ENCODE peak calls at places on chromosomes 3 and 15, in four cellular contexts. One of them, this sample, is unnamed. For H3K4me1 and H3K9me3, the result is how much of the 10 kb centered on the place peaks cover.

GRCh38 chr3:132343018-132343612 is 25.9 kb downstream of the ACP3 start:
- DNase-seq in upper lobe of right lung: no peak
- DNase-seq in NT2/D1: peak
- DNase-seq in OCI-LY7: peak
- DNase-seq in this sample: peak

GRCh38 chr3:71185733-71186455 is 397.6 kb downstream of the FOXP1 start:
- DNase-seq in OCI-LY7: peak
- DNase-seq in NT2/D1: no peak
- DNase-seq in upper lobe of right lung: no peak
- DNase-seq in this sample: no peak

GRCh38 chr3:64686446-64686908 is 1.3 kb downstream of the ADAMTS9 start:
- DNase-seq in NT2/D1: no peak
- DNase-seq in upper lobe of right lung: peak
- DNase-seq in OCI-LY7: no peak
- DNase-seq in this sample: peak

GRCh38 chr15:37035349-37035748 is 65.0 kb downstream of the MEIS2 start:
- DNase-seq in NT2/D1: no peak
- DNase-seq in OCI-LY7: no peak
- DNase-seq in upper lobe of right lung: no peak
- DNase-seq in this sample: no peak

GRCh38 chr15:101169457-101170071 is 82.3 kb downstream of the CHSY1 start:
- DNase-seq in OCI-LY7: no peak
- DNase-seq in NT2/D1: no peak
- DNase-seq in upper lobe of right lung: no peak
- DNase-seq in this sample: no peak

GRCh38 chr3:112038863-112039262 is 4.3 kb downstream of the TMPRSS7 start:
- DNase-seq in NT2/D1: no peak
- DNase-seq in upper lobe of right lung: no peak
- DNase-seq in OCI-LY7: peak
- DNase-seq in this sample: no peak

GRCh38 chr3:194276768-194277546 is 74.2 kb downstream of the CPN2 start:
- DNase-seq in OCI-LY7: no peak
- DNase-seq in NT2/D1: no peak
- DNase-seq in upper lobe of right lung: peak
- DNase-seq in this sample: no peak

GRCh38 chr3:138950006-138950644 is 3.1 kb downstream of the FOXL2NB start:
- DNase-seq in OCI-LY7: no peak
- DNase-seq in NT2/D1: no peak
- DNase-seq in upper lobe of right lung: no peak
- DNase-seq in this sample: no peak

GRCh38 chr3:37700849-37701248 is 160.8 kb upstream of the CTDSPL start:
- DNase-seq in NT2/D1: no peak
- DNase-seq in OCI-LY7: no peak
- DNase-seq in upper lobe of right lung: no peak
- DNase-seq in this sample: no peak

GRCh38 chr15:32802296-32802936 is 84.6 kb downstream of the GREM1 start:
- DNase-seq in upper lobe of right lung: no peak
- DNase-seq in NT2/D1: no peak
- DNase-seq in OCI-LY7: no peak
- DNase-seq in this sample: no peak

GRCh38 chr3:45975696-45976095 is 19.9 kb downstream of the FYCO1 start:
- DNase-seq in OCI-LY7: no peak
- DNase-seq in upper lobe of right lung: no peak
- DNase-seq in NT2/D1: no peak
- DNase-seq in this sample: no peak

GRCh38 chr3:136802481-136802996 is 16.4 kb upstream of the SLC35G2 start:
- DNase-seq in upper lobe of right lung: no peak
- DNase-seq in NT2/D1: no peak
- DNase-seq in OCI-LY7: no peak
- DNase-seq in this sample: peak

GRCh38 chr3:196287066-196287404 is 491 bp downstream of the PCYT1A start:
- DNase-seq in OCI-LY7: peak
- DNase-seq in NT2/D1: no peak
- DNase-seq in upper lobe of right lung: no peak
- DNase-seq in this sample: peak

GRCh38 chr3:160564949-160565441 is 376 bp downstream of the KPNA4 start:
- DNase-seq in NT2/D1: no peak
- DNase-seq in upper lobe of right lung: peak
- DNase-seq in OCI-LY7: peak
- DNase-seq in this sample: peak

DNA sequence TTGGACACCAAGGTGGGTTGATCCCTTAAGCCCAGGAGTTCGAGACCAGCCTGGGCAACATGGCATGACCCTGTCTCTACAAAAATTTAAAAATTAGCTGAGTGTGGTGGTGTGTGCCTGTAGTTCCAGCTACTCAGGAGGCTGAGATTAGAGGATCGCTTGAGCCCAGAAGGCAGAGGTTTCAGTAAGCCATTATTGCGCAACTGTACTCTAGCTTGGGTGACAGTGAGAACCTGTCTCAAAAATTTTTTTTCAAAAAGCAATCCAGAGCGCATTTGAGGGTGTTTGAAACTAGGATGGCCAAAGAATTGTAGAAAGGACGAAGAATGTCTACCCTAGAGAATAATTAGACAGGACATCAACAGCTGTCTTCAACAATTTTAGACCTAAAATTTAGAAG is 103.4 kb downstream of the STAC start:
- DNase-seq in NT2/D1: no peak
- DNase-seq in upper lobe of right lung: no peak
- DNase-seq in OCI-LY7: no peak
- DNase-seq in this sample: no peak
- H3K4me3 ChIP-seq in NT2/D1: no peak
- H3K4me3 ChIP-seq in upper lobe of right lung: no peak
- H3K4me3 ChIP-seq in OCI-LY7: no peak
- H3K4me3 ChIP-seq in this sample: no peak

GRCh38 chr3:143439785-143440184 is 320.2 kb downstream of the CHST2 start:
- DNase-seq in NT2/D1: no peak
- DNase-seq in OCI-LY7: no peak
- DNase-seq in upper lobe of right lung: no peak
- DNase-seq in this sample: no peak

GRCh38 chr3:143442761-143443477 is 323.3 kb downstream of the CHST2 start:
- DNase-seq in OCI-LY7: no peak
- DNase-seq in upper lobe of right lung: no peak
- DNase-seq in NT2/D1: no peak
- DNase-seq in this sample: no peak

GRCh38 chr3:143443851-143444331 is 324.3 kb downstream of the CHST2 start:
- DNase-seq in upper lobe of right lung: no peak
- DNase-seq in OCI-LY7: no peak
- DNase-seq in NT2/D1: no peak
- DNase-seq in this sample: no peak

GRCh38 chr3:143445118-143445517 is 325.5 kb downstream of the CHST2 start:
- DNase-seq in OCI-LY7: no peak
- DNase-seq in upper lobe of right lung: no peak
- DNase-seq in NT2/D1: no peak
- DNase-seq in this sample: no peak

DNA sequence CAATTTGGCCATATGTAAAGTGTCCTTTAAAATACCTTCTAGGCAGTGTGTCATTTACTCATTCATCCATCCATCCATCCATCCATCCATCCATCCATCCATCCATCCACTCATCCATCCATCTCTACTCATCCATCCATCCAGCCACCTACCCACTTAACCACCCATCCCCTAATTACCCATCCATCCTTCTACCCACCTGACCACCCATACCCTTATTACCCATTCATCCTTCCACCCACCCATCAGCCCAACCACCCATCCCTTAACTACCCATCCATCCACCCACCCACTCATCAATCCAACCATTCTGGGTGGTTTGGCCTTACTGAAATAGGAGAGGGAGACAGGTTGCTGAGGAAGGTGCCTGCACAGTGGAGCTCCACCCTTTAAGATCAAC is 322.2 kb downstream of the CHST2 start:
- DNase-seq in upper lobe of right lung: no peak
- DNase-seq in OCI-LY7: no peak
- DNase-seq in NT2/D1: no peak
- DNase-seq in this sample: no peak
- H3K4me1 ChIP-seq in upper lobe of right lung: under half
- H3K4me1 ChIP-seq in OCI-LY7: under half
- H3K4me1 ChIP-seq in NT2/D1: under half
- H3K4me1 ChIP-seq in this sample: under half

DNA sequence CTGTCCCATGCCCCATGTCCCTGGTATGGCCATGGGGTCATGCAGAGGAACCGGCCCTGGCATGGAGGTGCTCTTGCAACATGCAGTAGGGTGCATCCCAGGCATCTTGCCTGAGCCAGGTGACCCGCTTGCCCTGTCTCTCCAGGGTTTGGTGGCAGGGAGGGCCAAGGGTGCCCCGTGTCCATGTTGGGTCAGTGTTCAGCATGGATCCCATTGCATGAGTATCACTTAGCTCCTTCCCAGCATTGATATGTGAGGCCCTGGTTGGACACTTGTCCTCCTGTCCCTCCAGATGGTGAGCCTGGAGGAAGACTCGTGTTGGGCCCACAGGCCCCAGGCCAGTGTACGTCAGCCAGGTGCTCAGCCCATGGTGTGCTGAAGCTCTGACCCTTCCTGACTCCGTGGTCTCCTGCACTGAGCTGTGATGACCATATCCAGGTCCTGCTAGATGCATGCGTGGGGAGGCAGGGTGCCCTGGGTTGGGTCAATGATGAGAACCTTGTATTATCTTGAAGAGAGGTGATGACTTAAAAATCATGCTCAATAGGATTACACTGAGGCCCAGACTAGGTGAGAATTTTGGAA is 205.0 kb downstream of the UBE3A start:
- DNase-seq in NT2/D1: no peak
- DNase-seq in OCI-LY7: no peak
- DNase-seq in upper lobe of right lung: no peak
- DNase-seq in this sample: no peak
- H3K9me3 ChIP-seq in NT2/D1: under half
- H3K9me3 ChIP-seq in OCI-LY7: under half
- H3K9me3 ChIP-seq in upper lobe of right lung: under half
- H3K9me3 ChIP-seq in this sample: under half

GRCh38 chr3:170910542-170910941 is 2.1 kb upstream of the EIF5A2 start:
- DNase-seq in upper lobe of right lung: no peak
- DNase-seq in NT2/D1: no peak
- DNase-seq in OCI-LY7: no peak
- DNase-seq in this sample: no peak

GRCh38 chr3:170908235-170909116 is at the start of gene EIF5A2:
- DNase-seq in OCI-LY7: peak
- DNase-seq in upper lobe of right lung: peak
- DNase-seq in NT2/D1: peak
- DNase-seq in this sample: peak

GRCh38 chr3:170907519-170908234 is 760 bp downstream of the EIF5A2 start:
- DNase-seq in NT2/D1: no peak
- DNase-seq in OCI-LY7: peak
- DNase-seq in upper lobe of right lung: peak
- DNase-seq in this sample: peak

GRCh38 chr3:170911051-170911450 is 2.6 kb upstream of the EIF5A2 start:
- DNase-seq in OCI-LY7: no peak
- DNase-seq in NT2/D1: no peak
- DNase-seq in upper lobe of right lung: no peak
- DNase-seq in this sample: no peak

GRCh38 chr3:170909129-170909903 is 879 bp upstream of the EIF5A2 start:
- DNase-seq in upper lobe of right lung: peak
- DNase-seq in OCI-LY7: no peak
- DNase-seq in NT2/D1: no peak
- DNase-seq in this sample: no peak
- H3K4me3 ChIP-seq in upper lobe of right lung: no peak
- H3K4me3 ChIP-seq in OCI-LY7: peak
- H3K4me3 ChIP-seq in NT2/D1: no peak
- H3K4me3 ChIP-seq in this sample: peak